ENCODE peak calls at places on chromosomes 13 and 19, in ten cellular contexts. One of them, this sample, is unnamed.

GRCh38 chr19:34645551-34645950 is 31.4 kb downstream of the SCGB2B2 start:
- DNase-seq in C1 segment of cervical spinal cord: no peak
- DNase-seq in cardiac fibroblast: no peak
- DNase-seq in activated CD4-positive, alpha-beta T cell treated with anti-CD3 and anti-CD28 coated beads, Interleukin-2, amount 50 U/mL, for 24 hours: no peak
- DNase-seq in neuronal stem cell: no peak
- DNase-seq in uterus: no peak
- DNase-seq in RPMI7951: no peak
- DNase-seq in foreskin keratinocyte: no peak
- DNase-seq in T-helper 17 cell: no peak
- DNase-seq in epithelial cell of proximal tubule: no peak
- DNase-seq in this sample: no peak

GRCh38 chr13:79775830-79776229 is 294.9 kb downstream of the NDFIP2 start:
- DNase-seq in activated CD4-positive, alpha-beta T cell treated with anti-CD3 and anti-CD28 coated beads, Interleukin-2, amount 50 U/mL, for 24 hours: no peak
- DNase-seq in epithelial cell of proximal tubule: no peak
- DNase-seq in C1 segment of cervical spinal cord: no peak
- DNase-seq in foreskin keratinocyte: peak; percentile 52
- DNase-seq in uterus: no peak
- DNase-seq in neuronal stem cell: peak; percentile 40
- DNase-seq in RPMI7951: peak; percentile 71
- DNase-seq in cardiac fibroblast: peak; percentile 88
- DNase-seq in T-helper 17 cell: no peak
- DNase-seq in this sample: peak; percentile 76

GRCh38 chr19:47499863-47500830 is 14.7 kb downstream of the NAPA start:
- DNase-seq in C1 segment of cervical spinal cord: peak; percentile 10
- DNase-seq in T-helper 17 cell: no peak
- DNase-seq in epithelial cell of proximal tubule: no peak
- DNase-seq in cardiac fibroblast: no peak
- DNase-seq in foreskin keratinocyte: no peak
- DNase-seq in neuronal stem cell: no peak
- DNase-seq in RPMI7951: no peak
- DNase-seq in uterus: no peak
- DNase-seq in activated CD4-positive, alpha-beta T cell treated with anti-CD3 and anti-CD28 coated beads, Interleukin-2, amount 50 U/mL, for 24 hours: no peak
- DNase-seq in this sample: no peak

GRCh38 chr13:66974174-66974573 is 256.0 kb downstream of the PCDH9 start:
- DNase-seq in uterus: no peak
- DNase-seq in foreskin keratinocyte: no peak
- DNase-seq in RPMI7951: no peak
- DNase-seq in epithelial cell of proximal tubule: no peak
- DNase-seq in cardiac fibroblast: no peak
- DNase-seq in activated CD4-positive, alpha-beta T cell treated with anti-CD3 and anti-CD28 coated beads, Interleukin-2, amount 50 U/mL, for 24 hours: no peak
- DNase-seq in T-helper 17 cell: no peak
- DNase-seq in C1 segment of cervical spinal cord: no peak
- DNase-seq in neuronal stem cell: no peak
- DNase-seq in this sample: no peak

GRCh38 chr13:101673360-101674105 is 221.1 kb downstream of the ITGBL1 start:
- DNase-seq in neuronal stem cell: no peak
- DNase-seq in RPMI7951: peak; percentile 56
- DNase-seq in cardiac fibroblast: no peak
- DNase-seq in foreskin keratinocyte: peak; percentile 39
- DNase-seq in uterus: no peak
- DNase-seq in activated CD4-positive, alpha-beta T cell treated with anti-CD3 and anti-CD28 coated beads, Interleukin-2, amount 50 U/mL, for 24 hours: no peak
- DNase-seq in C1 segment of cervical spinal cord: no peak
- DNase-seq in T-helper 17 cell: no peak
- DNase-seq in epithelial cell of proximal tubule: no peak
- DNase-seq in this sample: no peak

GRCh38 chr13:101111894-101112293 is 304.4 kb downstream of the NALCN start:
- DNase-seq in neuronal stem cell: no peak
- DNase-seq in uterus: no peak
- DNase-seq in epithelial cell of proximal tubule: no peak
- DNase-seq in RPMI7951: no peak
- DNase-seq in T-helper 17 cell: no peak
- DNase-seq in cardiac fibroblast: no peak
- DNase-seq in activated CD4-positive, alpha-beta T cell treated with anti-CD3 and anti-CD28 coated beads, Interleukin-2, amount 50 U/mL, for 24 hours: no peak
- DNase-seq in C1 segment of cervical spinal cord: no peak
- DNase-seq in foreskin keratinocyte: no peak
- DNase-seq in this sample: no peak

GRCh38 chr19:32189956-32190706 is 155.3 kb upstream of the ZNF507 start:
- DNase-seq in cardiac fibroblast: no peak
- DNase-seq in epithelial cell of proximal tubule: no peak
- DNase-seq in neuronal stem cell: no peak
- DNase-seq in T-helper 17 cell: no peak
- DNase-seq in activated CD4-positive, alpha-beta T cell treated with anti-CD3 and anti-CD28 coated beads, Interleukin-2, amount 50 U/mL, for 24 hours: no peak
- DNase-seq in uterus: no peak
- DNase-seq in RPMI7951: no peak
- DNase-seq in C1 segment of cervical spinal cord: no peak
- DNase-seq in foreskin keratinocyte: no peak
- DNase-seq in this sample: no peak

GRCh38 chr13:30576528-30576927 is 41.2 kb upstream of the USPL1 start:
- DNase-seq in cardiac fibroblast: peak; percentile 47
- DNase-seq in RPMI7951: peak; percentile 69
- DNase-seq in activated CD4-positive, alpha-beta T cell treated with anti-CD3 and anti-CD28 coated beads, Interleukin-2, amount 50 U/mL, for 24 hours: no peak
- DNase-seq in C1 segment of cervical spinal cord: no peak
- DNase-seq in foreskin keratinocyte: peak; percentile 53
- DNase-seq in neuronal stem cell: no peak
- DNase-seq in uterus: no peak
- DNase-seq in T-helper 17 cell: peak; percentile 16
- DNase-seq in epithelial cell of proximal tubule: no peak
- DNase-seq in this sample: no peak

GRCh38 chr13:85277753-85278152 is 521.5 kb downstream of the SLITRK6 start:
- DNase-seq in RPMI7951: peak; percentile 21
- DNase-seq in cardiac fibroblast: peak; percentile 7
- DNase-seq in epithelial cell of proximal tubule: no peak
- DNase-seq in uterus: no peak
- DNase-seq in T-helper 17 cell: no peak
- DNase-seq in activated CD4-positive, alpha-beta T cell treated with anti-CD3 and anti-CD28 coated beads, Interleukin-2, amount 50 U/mL, for 24 hours: no peak
- DNase-seq in neuronal stem cell: no peak
- DNase-seq in foreskin keratinocyte: peak; percentile 63
- DNase-seq in C1 segment of cervical spinal cord: no peak
- DNase-seq in this sample: no peak

GRCh38 chr13:30307194-30307965 is at the start of gene KATNAL1:
- DNase-seq in activated CD4-positive, alpha-beta T cell treated with anti-CD3 and anti-CD28 coated beads, Interleukin-2, amount 50 U/mL, for 24 hours: peak; percentile 49
- DNase-seq in T-helper 17 cell: peak; percentile 74
- DNase-seq in foreskin keratinocyte: no peak
- DNase-seq in epithelial cell of proximal tubule: no peak
- DNase-seq in uterus: peak; percentile 88
- DNase-seq in C1 segment of cervical spinal cord: peak; percentile 91
- DNase-seq in cardiac fibroblast: peak; percentile 84
- DNase-seq in RPMI7951: peak; percentile 81
- DNase-seq in neuronal stem cell: peak; percentile 82
- DNase-seq in this sample: peak; percentile 95

GRCh38 chr13:44765076-44765475 is 188.9 kb upstream of the TSC22D1 start:
- DNase-seq in T-helper 17 cell: no peak
- DNase-seq in epithelial cell of proximal tubule: no peak
- DNase-seq in activated CD4-positive, alpha-beta T cell treated with anti-CD3 and anti-CD28 coated beads, Interleukin-2, amount 50 U/mL, for 24 hours: no peak
- DNase-seq in RPMI7951: no peak
- DNase-seq in uterus: no peak
- DNase-seq in neuronal stem cell: peak; percentile 38
- DNase-seq in cardiac fibroblast: no peak
- DNase-seq in foreskin keratinocyte: no peak
- DNase-seq in C1 segment of cervical spinal cord: no peak
- DNase-seq in this sample: no peak

GRCh38 chr19:13817615-13818371 is 22.6 kb downstream of the ZSWIM4 start:
- DNase-seq in epithelial cell of proximal tubule: no peak
- DNase-seq in foreskin keratinocyte: peak; percentile 25
- DNase-seq in T-helper 17 cell: no peak
- DNase-seq in neuronal stem cell: no peak
- DNase-seq in cardiac fibroblast: peak; percentile 13
- DNase-seq in C1 segment of cervical spinal cord: no peak
- DNase-seq in activated CD4-positive, alpha-beta T cell treated with anti-CD3 and anti-CD28 coated beads, Interleukin-2, amount 50 U/mL, for 24 hours: no peak
- DNase-seq in RPMI7951: no peak
- DNase-seq in uterus: no peak
- DNase-seq in this sample: no peak

GRCh38 chr19:17097593-17098126 is 22.1 kb downstream of the MYO9B start:
- DNase-seq in cardiac fibroblast: peak; percentile 72
- DNase-seq in epithelial cell of proximal tubule: peak; percentile 20
- DNase-seq in T-helper 17 cell: no peak
- DNase-seq in C1 segment of cervical spinal cord: no peak
- DNase-seq in RPMI7951: peak; percentile 79
- DNase-seq in uterus: peak; percentile 47
- DNase-seq in neuronal stem cell: no peak
- DNase-seq in activated CD4-positive, alpha-beta T cell treated with anti-CD3 and anti-CD28 coated beads, Interleukin-2, amount 50 U/mL, for 24 hours: no peak
- DNase-seq in foreskin keratinocyte: no peak
- DNase-seq in this sample: no peak

GRCh38 chr19:55253842-55254624 is 4.8 kb downstream of the PPP6R1 start:
- DNase-seq in uterus: no peak
- DNase-seq in activated CD4-positive, alpha-beta T cell treated with anti-CD3 and anti-CD28 coated beads, Interleukin-2, amount 50 U/mL, for 24 hours: peak; percentile 49
- DNase-seq in foreskin keratinocyte: no peak
- DNase-seq in epithelial cell of proximal tubule: no peak
- DNase-seq in cardiac fibroblast: no peak
- DNase-seq in RPMI7951: no peak
- DNase-seq in neuronal stem cell: no peak
- DNase-seq in T-helper 17 cell: no peak
- DNase-seq in C1 segment of cervical spinal cord: no peak
- DNase-seq in this sample: no peak

GRCh38 chr13:21668665-21669599 is 1.9 kb upstream of the FGF9 start:
- DNase-seq in epithelial cell of proximal tubule: no peak
- DNase-seq in activated CD4-positive, alpha-beta T cell treated with anti-CD3 and anti-CD28 coated beads, Interleukin-2, amount 50 U/mL, for 24 hours: no peak
- DNase-seq in neuronal stem cell: peak; percentile 40
- DNase-seq in foreskin keratinocyte: no peak
- DNase-seq in C1 segment of cervical spinal cord: no peak
- DNase-seq in uterus: no peak
- DNase-seq in cardiac fibroblast: peak; percentile 32
- DNase-seq in T-helper 17 cell: no peak
- DNase-seq in RPMI7951: no peak
- DNase-seq in this sample: no peak

GRCh38 chr19:1251503-1252220 is 3.3 kb downstream of the MIDN start:
- DNase-seq in T-helper 17 cell: peak; percentile 50
- DNase-seq in activated CD4-positive, alpha-beta T cell treated with anti-CD3 and anti-CD28 coated beads, Interleukin-2, amount 50 U/mL, for 24 hours: no peak
- DNase-seq in RPMI7951: no peak
- DNase-seq in cardiac fibroblast: no peak
- DNase-seq in foreskin keratinocyte: no peak
- DNase-seq in epithelial cell of proximal tubule: no peak
- DNase-seq in neuronal stem cell: no peak
- DNase-seq in C1 segment of cervical spinal cord: peak; percentile 61
- DNase-seq in uterus: no peak
- DNase-seq in this sample: no peak

GRCh38 chr19:47228168-47228936 is 2.6 kb downstream of the BBC3 start:
- DNase-seq in foreskin keratinocyte: peak; percentile 40
- DNase-seq in activated CD4-positive, alpha-beta T cell treated with anti-CD3 and anti-CD28 coated beads, Interleukin-2, amount 50 U/mL, for 24 hours: no peak
- DNase-seq in neuronal stem cell: no peak
- DNase-seq in C1 segment of cervical spinal cord: peak; percentile 37
- DNase-seq in T-helper 17 cell: no peak
- DNase-seq in cardiac fibroblast: peak; percentile 23
- DNase-seq in uterus: peak; percentile 61
- DNase-seq in epithelial cell of proximal tubule: no peak
- DNase-seq in RPMI7951: peak; percentile 50
- DNase-seq in this sample: peak; percentile 27

GRCh38 chr13:56975647-56976046 is 165.1 kb upstream of the PRR20A start:
- DNase-seq in RPMI7951: no peak
- DNase-seq in C1 segment of cervical spinal cord: no peak
- DNase-seq in cardiac fibroblast: no peak
- DNase-seq in foreskin keratinocyte: no peak
- DNase-seq in uterus: no peak
- DNase-seq in epithelial cell of proximal tubule: no peak
- DNase-seq in T-helper 17 cell: no peak
- DNase-seq in neuronal stem cell: no peak
- DNase-seq in activated CD4-positive, alpha-beta T cell treated with anti-CD3 and anti-CD28 coated beads, Interleukin-2, amount 50 U/mL, for 24 hours: no peak
- DNase-seq in this sample: no peak

GRCh38 chr19:10420444-10421239 is at the start of gene PDE4A:
- DNase-seq in T-helper 17 cell: peak; percentile 49
- DNase-seq in C1 segment of cervical spinal cord: no peak
- DNase-seq in uterus: no peak
- DNase-seq in foreskin keratinocyte: peak; percentile 25
- DNase-seq in activated CD4-positive, alpha-beta T cell treated with anti-CD3 and anti-CD28 coated beads, Interleukin-2, amount 50 U/mL, for 24 hours: no peak
- DNase-seq in neuronal stem cell: no peak
- DNase-seq in cardiac fibroblast: peak; percentile 41
- DNase-seq in RPMI7951: no peak
- DNase-seq in epithelial cell of proximal tubule: no peak
- DNase-seq in this sample: no peak

GRCh38 chr13:113002206-113002821 is 33.3 kb downstream of the MCF2L start:
- DNase-seq in foreskin keratinocyte: no peak
- DNase-seq in activated CD4-positive, alpha-beta T cell treated with anti-CD3 and anti-CD28 coated beads, Interleukin-2, amount 50 U/mL, for 24 hours: no peak
- DNase-seq in neuronal stem cell: peak; percentile 54
- DNase-seq in C1 segment of cervical spinal cord: no peak
- DNase-seq in RPMI7951: no peak
- DNase-seq in cardiac fibroblast: no peak
- DNase-seq in uterus: no peak
- DNase-seq in T-helper 17 cell: no peak
- DNase-seq in epithelial cell of proximal tubule: no peak
- DNase-seq in this sample: peak; percentile 27

GRCh38 chr19:30673336-30673735 is 301.2 kb downstream of the ZNF536 start:
- DNase-seq in cardiac fibroblast: no peak
- DNase-seq in neuronal stem cell: no peak
- DNase-seq in C1 segment of cervical spinal cord: no peak
- DNase-seq in epithelial cell of proximal tubule: no peak
- DNase-seq in uterus: no peak
- DNase-seq in RPMI7951: no peak
- DNase-seq in T-helper 17 cell: no peak
- DNase-seq in activated CD4-positive, alpha-beta T cell treated with anti-CD3 and anti-CD28 coated beads, Interleukin-2, amount 50 U/mL, for 24 hours: no peak
- DNase-seq in foreskin keratinocyte: no peak
- DNase-seq in this sample: no peak

GRCh38 chr19:6509118-6509971 is 7.2 kb upstream of the TUBB4A start:
- DNase-seq in cardiac fibroblast: no peak
- DNase-seq in T-helper 17 cell: no peak
- DNase-seq in RPMI7951: no peak
- DNase-seq in neuronal stem cell: no peak
- DNase-seq in foreskin keratinocyte: no peak
- DNase-seq in uterus: no peak
- DNase-seq in C1 segment of cervical spinal cord: peak; percentile 74
- DNase-seq in epithelial cell of proximal tubule: no peak
- DNase-seq in activated CD4-positive, alpha-beta T cell treated with anti-CD3 and anti-CD28 coated beads, Interleukin-2, amount 50 U/mL, for 24 hours: no peak
- DNase-seq in this sample: peak; percentile 93